ENCODE peak calls at places on chromosomes 12 and 14, in ten cellular contexts. Y, J, N, H, D, A, C, V, W and F are unnamed samples.

GRCh38 chr14:45905672-45906071 is 652.7 kb upstream of the MIS18BP1 start:
- DNase-seq in Y (no peak), J (no peak), N (no peak), H (no peak), D (no peak), A (no peak), C (no peak), V (no peak), W (no peak), F (no peak)

GRCh38 chr12:106919910-106920544 is 35.7 kb upstream of the TMEM263 start:
- DNase-seq in Y (no peak), J (no peak), N (peak), H (peak), D (no peak), A (peak), C (no peak), V (peak), W (no peak), F (peak)

GRCh38 chr14:59330455-59330854 is 134.7 kb downstream of the GPR135 start:
- DNase-seq in Y (peak), J (no peak), N (no peak), H (peak), D (no peak), A (no peak), C (no peak), V (no peak), W (no peak), F (no peak)

GRCh38 chr12:102369876-102370275 is 110.5 kb downstream of the IGF1 start:
- DNase-seq in Y (no peak), J (no peak), N (no peak), H (no peak), D (no peak), A (no peak), C (no peak), V (no peak), W (no peak), F (no peak)

GRCh38 chr12:49309361-49309760 is 13.7 kb upstream of the TROAP start:
- DNase-seq in Y (no peak), J (no peak), N (no peak), H (no peak), D (no peak), A (no peak), C (no peak), V (no peak), W (no peak), F (no peak)

GRCh38 chr14:100880271-100881101 is 23.0 kb downstream of the RTL1 start:
- DNase-seq in Y (no peak), J (no peak), N (no peak), H (no peak), D (no peak), A (no peak), C (peak), V (no peak), W (no peak), F (no peak)

GRCh38 chr12:131950182-131950913 is 606 bp downstream of the EP400 start:
- DNase-seq in Y (peak), J (no peak), N (peak), H (peak), D (no peak), A (no peak), C (peak), V (no peak), W (peak), F (no peak)

GRCh38 chr12:108559748-108560147 is 1.2 kb downstream of the SART3 start:
- DNase-seq in Y (no peak), J (no peak), N (no peak), H (no peak), D (no peak), A (no peak), C (no peak), V (no peak), W (no peak), F (no peak)

GRCh38 chr12:13204428-13204827 is 7.9 kb downstream of the EMP1 start:
- DNase-seq in Y (no peak), J (no peak), N (peak), H (peak), D (no peak), A (no peak), C (no peak), V (no peak), W (no peak), F (no peak)

GRCh38 chr12:116547955-116548471 is 11.2 kb upstream of the MAP1LC3B2 start:
- DNase-seq in Y (no peak), J (no peak), N (no peak), H (peak), D (no peak), A (no peak), C (no peak), V (no peak), W (no peak), F (peak)

GRCh38 chr12:105523164-105524057 is 192.9 kb downstream of the C12orf75 start:
- DNase-seq in Y (peak), J (peak), N (peak), H (peak), D (peak), A (no peak), C (peak), V (no peak), W (peak), F (peak)

GRCh38 chr12:1840981-1841425 is 20.6 kb downstream of the LRTM2 start:
- DNase-seq in Y (no peak), J (no peak), N (no peak), H (no peak), D (no peak), A (no peak), C (peak), V (no peak), W (no peak), F (no peak)

GRCh38 chr14:85416771-85417170 is 113.2 kb upstream of the FLRT2 start:
- DNase-seq in Y (no peak), J (no peak), N (no peak), H (no peak), D (no peak), A (peak), C (no peak), V (no peak), W (no peak), F (peak)

GRCh38 chr12:12720637-12721250 is 3.6 kb downstream of the CDKN1B start:
- DNase-seq in Y (no peak), J (no peak), N (no peak), H (no peak), D (no peak), A (peak), C (no peak), V (no peak), W (no peak), F (no peak)

GRCh38 chr12:5807538-5808219 is 137.4 kb downstream of the ANO2 start:
- DNase-seq in Y (no peak), J (no peak), N (no peak), H (no peak), D (no peak), A (peak), C (no peak), V (no peak), W (no peak), F (peak)

GRCh38 chr12:131276501-131277185 is 322.9 kb downstream of the ADGRD1 start:
- DNase-seq in Y (no peak), J (no peak), N (no peak), H (no peak), D (no peak), A (no peak), C (peak), V (no peak), W (no peak), F (no peak)

GRCh38 chr12:95733156-95733825 is 57.3 kb downstream of the NTN4 start:
- DNase-seq in Y (no peak), J (no peak), N (no peak), H (no peak), D (no peak), A (peak), C (no peak), V (no peak), W (no peak), F (peak)

GRCh38 chr12:91180577-91180976 is 2.0 kb downstream of the DCN start:
- DNase-seq in Y (no peak), J (no peak), N (no peak), H (no peak), D (no peak), A (no peak), C (no peak), V (no peak), W (no peak), F (peak)

GRCh38 chr12:94297876-94298520 is 149.6 kb downstream of the PLXNC1 start:
- DNase-seq in Y (no peak), J (no peak), N (no peak), H (no peak), D (no peak), A (no peak), C (no peak), V (no peak), W (no peak), F (no peak)

GRCh38 chr12:31989571-31989970 is 30.4 kb downstream of the RESF1 start:
- DNase-seq in Y (no peak), J (no peak), N (no peak), H (no peak), D (no peak), A (no peak), C (no peak), V (no peak), W (no peak), F (no peak)

DNA sequence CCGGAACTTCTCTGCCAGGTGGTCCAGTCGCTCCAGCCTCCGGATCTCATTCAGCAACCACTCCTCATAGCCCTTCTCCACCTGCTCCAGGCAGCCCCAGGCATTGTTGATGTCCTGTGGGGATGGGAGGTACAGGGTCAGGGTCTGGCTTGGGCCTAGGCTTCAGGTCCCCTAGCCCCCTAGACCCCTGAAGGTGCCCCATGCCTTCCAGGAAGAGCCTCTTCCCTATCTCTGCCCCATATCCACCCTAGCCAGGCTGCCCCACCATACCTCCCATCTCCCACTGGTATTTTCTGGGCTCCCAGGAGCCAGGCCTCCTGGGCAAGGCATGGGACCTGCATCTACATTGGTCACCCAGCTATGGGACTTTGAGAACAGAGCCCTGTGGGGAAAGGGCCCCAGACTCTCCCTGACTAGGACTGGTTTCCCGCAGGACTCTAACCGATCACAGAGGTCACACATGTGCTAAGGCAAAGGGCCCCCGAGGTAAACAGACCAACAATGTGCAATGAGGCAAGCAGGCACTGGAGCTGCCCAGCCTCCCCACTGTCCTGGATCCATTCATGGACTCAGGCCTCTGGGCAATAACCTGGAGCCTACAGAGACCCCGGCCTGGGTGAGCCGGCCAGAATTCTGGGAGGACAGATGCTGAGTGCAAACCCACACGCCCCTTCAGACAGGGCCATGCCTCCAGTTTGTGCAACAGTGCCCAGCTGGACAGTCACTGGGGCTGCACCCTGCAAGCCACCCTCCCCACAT is 88.8 kb downstream of the ACTN1 start:
- DNase-seq in Y (no peak), J (peak), N (no peak), H (no peak), D (no peak), A (no peak), C (no peak), V (no peak), W (no peak), F (no peak)
- H3K4me3 ChIP-seq in Y (no peak), J (no peak), N (no peak), H (no peak), D (no peak), A (no peak), C (no peak), V (no peak), W (no peak), F (no peak)

DNA sequence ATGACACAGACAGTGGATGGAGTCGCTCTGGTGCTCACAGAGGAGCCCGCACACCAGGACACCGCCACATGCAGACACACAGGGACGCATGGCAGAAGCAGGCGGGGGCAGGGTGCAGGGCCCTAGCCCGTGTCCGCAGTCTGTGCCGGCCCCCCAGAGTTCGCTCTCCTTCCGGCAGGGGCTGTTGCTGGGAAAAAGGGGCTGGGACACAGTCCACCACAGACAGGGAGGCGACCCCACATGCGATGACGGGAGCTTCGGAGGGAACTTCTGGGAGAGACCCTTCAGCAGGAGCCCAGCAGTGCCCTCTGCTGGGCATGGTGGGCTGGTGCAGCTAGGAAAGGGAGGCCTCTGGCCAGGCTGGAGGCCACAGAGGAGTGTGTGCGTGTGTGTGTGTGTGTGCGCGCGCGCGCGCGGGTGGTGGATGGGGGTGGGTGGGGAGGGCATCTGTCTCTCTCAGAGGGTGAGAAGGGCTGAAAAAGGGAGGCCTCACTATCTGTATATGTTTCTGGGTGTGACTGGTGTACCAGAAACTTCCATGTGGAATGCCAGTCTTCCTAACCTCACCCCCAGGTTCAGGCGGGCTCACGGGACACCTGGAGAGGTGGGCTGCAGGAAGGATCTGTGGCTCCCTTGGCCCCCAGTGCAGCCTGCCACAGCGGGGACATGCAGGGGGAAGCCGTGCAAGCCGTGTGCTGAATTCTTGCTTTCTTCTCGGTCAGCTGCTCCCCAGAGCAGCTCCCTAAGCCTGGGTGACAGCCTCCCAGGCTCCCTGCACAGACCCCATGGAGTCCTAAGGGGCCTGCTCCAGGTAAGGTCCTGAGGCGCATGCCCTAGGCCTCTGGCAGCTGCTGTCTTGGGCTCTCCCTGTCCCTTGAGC is 60.7 kb downstream of the PLEKHG3 start:
- DNase-seq in Y (peak), J (peak), N (peak), H (peak), D (peak), A (peak), C (peak), V (peak), W (peak), F (peak)
- H3K4me3 ChIP-seq in Y (peak), J (peak), N (no peak), H (peak), D (no peak), A (peak), C (no peak), V (no peak), W (peak), F (peak)

GRCh38 chr14:102731871-102732800 is 45.1 kb upstream of the TRAF3 start:
- DNase-seq in Y (no peak), J (no peak), N (no peak), H (no peak), D (no peak), A (no peak), C (no peak), V (no peak), W (no peak), F (no peak)
- H3K4me3 ChIP-seq in Y (no peak), J (no peak), N (no peak), H (no peak), D (no peak), A (no peak), C (no peak), V (no peak), W (no peak), F (no peak)

GRCh38 chr12:59615392-59616165 is 19.8 kb downstream of the SLC16A7 start:
- DNase-seq in Y (no peak), J (no peak), N (no peak), H (no peak), D (no peak), A (no peak), C (no peak), V (no peak), W (no peak), F (no peak)
- H3K4me3 ChIP-seq in Y (no peak), J (no peak), N (no peak), H (no peak), D (no peak), A (no peak), C (no peak), V (no peak), W (no peak), F (no peak)

GRCh38 chr12:69516950-69517349 is 46.8 kb downstream of the FRS2 start:
- DNase-seq in Y (no peak), J (no peak), N (no peak), H (no peak), D (no peak), A (no peak), C (no peak), V (no peak), W (no peak), F (no peak)

GRCh38 chr12:69514111-69514510 is 43.9 kb downstream of the FRS2 start:
- DNase-seq in Y (no peak), J (no peak), N (no peak), H (no peak), D (no peak), A (no peak), C (no peak), V (no peak), W (no peak), F (no peak)

GRCh38 chr12:69513297-69513696 is 43.1 kb downstream of the FRS2 start:
- DNase-seq in Y (no peak), J (no peak), N (no peak), H (no peak), D (no peak), A (no peak), C (no peak), V (no peak), W (no peak), F (no peak)

GRCh38 chr12:69514845-69515244 is 44.7 kb downstream of the FRS2 start:
- DNase-seq in Y (no peak), J (no peak), N (no peak), H (no peak), D (no peak), A (no peak), C (no peak), V (no peak), W (no peak), F (no peak)

DNA sequence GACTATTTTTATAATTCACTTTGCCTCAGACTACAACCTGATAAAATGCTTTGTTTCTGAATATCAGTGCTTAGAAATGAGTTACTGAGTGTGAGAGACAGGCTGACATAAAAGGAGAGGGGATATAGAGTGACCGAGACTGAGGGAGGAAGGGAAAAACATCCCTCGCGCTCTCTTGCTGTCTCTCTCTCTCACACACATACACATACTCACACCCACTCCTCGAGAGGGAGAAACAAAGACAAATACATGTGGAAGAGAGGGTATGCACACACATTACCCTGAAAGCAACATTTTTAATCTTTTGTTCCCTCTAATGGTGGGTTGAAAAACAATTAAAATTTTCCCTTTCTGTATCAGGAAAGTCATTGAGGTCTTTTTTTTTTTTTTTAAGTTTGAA is 45.2 kb downstream of the FRS2 start:
- DNase-seq in Y (no peak), J (no peak), N (no peak), H (no peak), D (no peak), A (no peak), C (no peak), V (no peak), W (no peak), F (no peak)
- H3K4me3 ChIP-seq in Y (no peak), J (no peak), N (no peak), H (no peak), D (no peak), A (no peak), C (no peak), V (no peak), W (no peak), F (no peak)

GRCh38 chr12:65894127-65894526 is 69.8 kb downstream of the HMGA2 start:
- DNase-seq in Y (no peak), J (no peak), N (no peak), H (no peak), D (no peak), A (peak), C (no peak), V (no peak), W (no peak), F (no peak)

GRCh38 chr12:65894624-65895023 is 70.3 kb downstream of the HMGA2 start:
- DNase-seq in Y (no peak), J (no peak), N (no peak), H (no peak), D (no peak), A (no peak), C (no peak), V (no peak), W (no peak), F (no peak)

GRCh38 chr12:65891987-65892481 is 67.8 kb downstream of the HMGA2 start:
- DNase-seq in Y (peak), J (peak), N (no peak), H (no peak), D (peak), A (peak), C (peak), V (no peak), W (peak), F (peak)

GRCh38 chr12:65891219-65891618 is 66.9 kb downstream of the HMGA2 start:
- DNase-seq in Y (no peak), J (no peak), N (no peak), H (no peak), D (no peak), A (peak), C (no peak), V (no peak), W (no peak), F (peak)

GRCh38 chr12:65892905-65893304 is 68.6 kb downstream of the HMGA2 start:
- DNase-seq in Y (no peak), J (no peak), N (no peak), H (no peak), D (no peak), A (peak), C (no peak), V (no peak), W (no peak), F (peak)
- H3K4me3 ChIP-seq in Y (no peak), J (no peak), N (no peak), H (no peak), D (no peak), A (peak), C (no peak), V (no peak), W (no peak), F (peak)